ENCODE peak calls at places on chromosomes 16 and 17, in five cellular contexts. One of them, this sample, is unnamed.

GRCh38 chr17:19003966-19004600 is 481 bp downstream of the FAM83G start:
- DNase-seq in lung: no peak
- DNase-seq in activated CD4-positive, alpha-beta memory T cell treated with anti-CD3 and anti-CD28 coated beads, Interleukin-2, amount 10 ng/mL, durations not matched to agents 7 days and 5 days: peak
- DNase-seq in cerebellum: peak
- DNase-seq in NCI-H1105: no peak
- DNase-seq in this sample: no peak

GRCh38 chr17:72591500-72592241 is 470.9 kb downstream of the SOX9 start:
- DNase-seq in lung: no peak
- DNase-seq in NCI-H1105: peak
- DNase-seq in activated CD4-positive, alpha-beta memory T cell treated with anti-CD3 and anti-CD28 coated beads, Interleukin-2, amount 10 ng/mL, durations not matched to agents 7 days and 5 days: peak
- DNase-seq in cerebellum: no peak
- DNase-seq in this sample: no peak

GRCh38 chr16:46607529-46607928 is 13.7 kb downstream of the SHCBP1 start:
- DNase-seq in lung: no peak
- DNase-seq in NCI-H1105: peak
- DNase-seq in activated CD4-positive, alpha-beta memory T cell treated with anti-CD3 and anti-CD28 coated beads, Interleukin-2, amount 10 ng/mL, durations not matched to agents 7 days and 5 days: no peak
- DNase-seq in cerebellum: peak
- DNase-seq in this sample: no peak

GRCh38 chr17:49438885-49439284 is 24.2 kb upstream of the PHB1 start:
- DNase-seq in lung: no peak
- DNase-seq in cerebellum: no peak
- DNase-seq in NCI-H1105: no peak
- DNase-seq in activated CD4-positive, alpha-beta memory T cell treated with anti-CD3 and anti-CD28 coated beads, Interleukin-2, amount 10 ng/mL, durations not matched to agents 7 days and 5 days: no peak
- DNase-seq in this sample: no peak

GRCh38 chr16:11612110-11612981 is 25.6 kb upstream of the LITAF start:
- DNase-seq in activated CD4-positive, alpha-beta memory T cell treated with anti-CD3 and anti-CD28 coated beads, Interleukin-2, amount 10 ng/mL, durations not matched to agents 7 days and 5 days: no peak
- DNase-seq in NCI-H1105: no peak
- DNase-seq in cerebellum: no peak
- DNase-seq in lung: peak
- DNase-seq in this sample: no peak

GRCh38 chr17:50288306-50288705 is 14.0 kb downstream of the TMEM92 start:
- DNase-seq in NCI-H1105: no peak
- DNase-seq in lung: no peak
- DNase-seq in cerebellum: no peak
- DNase-seq in activated CD4-positive, alpha-beta memory T cell treated with anti-CD3 and anti-CD28 coated beads, Interleukin-2, amount 10 ng/mL, durations not matched to agents 7 days and 5 days: no peak
- DNase-seq in this sample: no peak

GRCh38 chr17:40600486-40601046 is 35.3 kb upstream of the CCR7 start:
- DNase-seq in lung: no peak
- DNase-seq in cerebellum: no peak
- DNase-seq in NCI-H1105: no peak
- DNase-seq in activated CD4-positive, alpha-beta memory T cell treated with anti-CD3 and anti-CD28 coated beads, Interleukin-2, amount 10 ng/mL, durations not matched to agents 7 days and 5 days: no peak
- DNase-seq in this sample: no peak

GRCh38 chr16:24670623-24671454 is 58.6 kb upstream of the TNRC6A start:
- DNase-seq in cerebellum: peak
- DNase-seq in NCI-H1105: peak
- DNase-seq in activated CD4-positive, alpha-beta memory T cell treated with anti-CD3 and anti-CD28 coated beads, Interleukin-2, amount 10 ng/mL, durations not matched to agents 7 days and 5 days: no peak
- DNase-seq in lung: peak
- DNase-seq in this sample: peak

GRCh38 chr16:54398986-54399385 is 112.4 kb upstream of the IRX3 start:
- DNase-seq in NCI-H1105: no peak
- DNase-seq in cerebellum: no peak
- DNase-seq in lung: no peak
- DNase-seq in activated CD4-positive, alpha-beta memory T cell treated with anti-CD3 and anti-CD28 coated beads, Interleukin-2, amount 10 ng/mL, durations not matched to agents 7 days and 5 days: no peak
- DNase-seq in this sample: no peak

GRCh38 chr16:21302898-21303528 is 24.9 kb upstream of the CRYM start:
- DNase-seq in NCI-H1105: no peak
- DNase-seq in activated CD4-positive, alpha-beta memory T cell treated with anti-CD3 and anti-CD28 coated beads, Interleukin-2, amount 10 ng/mL, durations not matched to agents 7 days and 5 days: no peak
- DNase-seq in cerebellum: no peak
- DNase-seq in lung: no peak
- DNase-seq in this sample: no peak

GRCh38 chr17:79909121-79909520 is 69.9 kb upstream of the CBX4 start:
- DNase-seq in lung: no peak
- DNase-seq in NCI-H1105: no peak
- DNase-seq in cerebellum: no peak
- DNase-seq in activated CD4-positive, alpha-beta memory T cell treated with anti-CD3 and anti-CD28 coated beads, Interleukin-2, amount 10 ng/mL, durations not matched to agents 7 days and 5 days: no peak
- DNase-seq in this sample: no peak

This sample was measured in esophagus muscularis mucosa.